ENCODE peak calls at places on chromosomes 7 and 10, in six cellular contexts. J is T follicular helper cell, T is right cardiac atrium, H is EL, M is non-pigmented ciliary epithelial cell, I is cardiac fibroblast. R is an unnamed sample.

GRCh38 chr7:103447073-103447960 is 1.3 kb upstream of the SLC26A5 start:
- DNase-seq in J (no peak), T (no peak), H (peak), M (peak), I (peak), R (peak)

GRCh38 chr7:87599336-87599735 is 1.3 kb downstream of the ABCB1 start:
- DNase-seq in J (no peak), T (no peak), H (no peak), M (no peak), I (no peak), R (no peak)

GRCh38 chr10:1050555-1050954 is 1.6 kb upstream of the IDI1 start:
- DNase-seq in J (no peak), T (no peak), H (no peak), M (no peak), I (no peak), R (no peak)

GRCh38 chr7:2968176-2968575 is 75.5 kb downstream of the CARD11 start:
- DNase-seq in J (no peak), T (no peak), H (no peak), M (no peak), I (no peak), R (no peak)

GRCh38 chr7:128755816-128756476 is 16.8 kb downstream of the CALU start:
- DNase-seq in J (no peak), T (no peak), H (peak), M (peak), I (peak), R (peak)

GRCh38 chr7:44257618-44258422 is 57.0 kb downstream of the YKT6 start:
- DNase-seq in J (peak), T (peak), H (peak), M (peak), I (peak), R (peak)

GRCh38 chr7:35849158-35849831 is 48.4 kb downstream of the SEPTIN7 start:
- DNase-seq in J (no peak), T (no peak), H (no peak), M (no peak), I (peak), R (no peak)

GRCh38 chr10:43649149-43649523 is 455 bp upstream of the ZNF32 start:
- DNase-seq in J (no peak), T (no peak), H (no peak), M (peak), I (no peak), R (no peak)

GRCh38 chr10:74117738-74118137 is 32.9 kb downstream of the AP3M1 start:
- DNase-seq in J (no peak), T (no peak), H (no peak), M (no peak), I (no peak), R (no peak)

R was measured in GM03348.